ENCODE peak calls at places on chromosomes 7 and 10, in five cellular contexts. L, X, H, S and P are unnamed samples. For H3K4me1, the result is how much of the 10 kb centered on the place peaks cover.

GRCh38 chr10:124719213-124719851 is 24.8 kb downstream of the FAM53B start:
- DNase-seq in L (no peak), X (no peak), H (peak), S (peak), P (peak)

GRCh38 chr7:128954830-128955797 is 17.4 kb downstream of the IRF5 start:
- DNase-seq in L (no peak), X (no peak), H (peak), S (no peak), P (no peak)

GRCh38 chr10:129773359-129773990 is 190.6 kb downstream of the EBF3 start:
- DNase-seq in L (no peak), X (peak), H (no peak), S (no peak), P (no peak)

GRCh38 chr10:22704348-22705341 is 9.7 kb downstream of the PIP4K2A start:
- DNase-seq in L (no peak), X (no peak), H (no peak), S (no peak), P (no peak)

GRCh38 chr7:105580022-105580740 is 1.1 kb downstream of the EFCAB10 start:
- DNase-seq in L (no peak), X (no peak), H (no peak), S (no peak), P (no peak)

GRCh38 chr7:146961617-146962016 is 845.0 kb downstream of the CNTNAP2 start:
- DNase-seq in L (no peak), X (no peak), H (peak), S (peak), P (peak)

GRCh38 chr7:28957822-28958234 is 302 bp downstream of the TRIL start:
- DNase-seq in L (no peak), X (no peak), H (no peak), S (peak), P (no peak)

GRCh38 chr10:92208736-92209135 is 82.1 kb downstream of the CPEB3 start:
- DNase-seq in L (no peak), X (no peak), H (peak), S (no peak), P (peak)

GRCh38 chr7:94295805-94296204 is 98.9 kb upstream of the COL1A2 start:
- DNase-seq in L (no peak), X (no peak), H (peak), S (no peak), P (no peak)

GRCh38 chr7:152544971-152545619 is 109.3 kb upstream of the KMT2C start:
- DNase-seq in L (no peak), X (no peak), H (no peak), S (no peak), P (no peak)

GRCh38 chr10:46291817-46292572 is 5.2 kb downstream of the ANTXRL start:
- DNase-seq in L (no peak), X (peak), H (no peak), S (no peak), P (no peak)

GRCh38 chr7:30091431-30092386 is 43.1 kb upstream of the MTURN start:
- DNase-seq in L (no peak), X (no peak), H (peak), S (no peak), P (peak)

GRCh38 chr7:128796325-128796724 is 4.6 kb downstream of the CCDC136 start:
- DNase-seq in L (no peak), X (no peak), H (peak), S (no peak), P (no peak)

GRCh38 chr10:15122477-15123030 is 25.4 kb downstream of the RPP38 start:
- DNase-seq in L (no peak), X (no peak), H (no peak), S (no peak), P (no peak)

GRCh38 chr7:66138994-66139752 is 24.5 kb downstream of the CRCP start:
- DNase-seq in L (no peak), X (no peak), H (peak), S (no peak), P (no peak)

GRCh38 chr10:32692174-32692573 is 246.2 kb downstream of the CCDC7 start:
- DNase-seq in L (no peak), X (no peak), H (peak), S (no peak), P (peak)

GRCh38 chr7:14507617-14508016 is 394.9 kb downstream of the DGKB start:
- DNase-seq in L (no peak), X (no peak), H (peak), S (peak), P (peak)

GRCh38 chr7:100157334-100158228 is 942 bp downstream of the TRAPPC14 start:
- DNase-seq in L (no peak), X (no peak), H (peak), S (no peak), P (peak)

GRCh38 chr7:4730276-4730675 is 45.1 kb upstream of the AP5Z1 start:
- DNase-seq in L (no peak), X (no peak), H (no peak), S (no peak), P (no peak)

GRCh38 chr10:123913688-123914268 is 22.2 kb upstream of the CPXM2 start:
- DNase-seq in L (no peak), X (no peak), H (peak), S (peak), P (no peak)

GRCh38 chr7:149715476-149715875 is 57.9 kb downstream of the ZNF467 start:
- DNase-seq in L (no peak), X (no peak), H (no peak), S (no peak), P (no peak)

GRCh38 chr7:34603711-34604444 is 54.1 kb upstream of the NPSR1 start:
- DNase-seq in L (no peak), X (no peak), H (no peak), S (peak), P (no peak)

GRCh38 chr10:97916586-97916985 is 66.9 kb downstream of the GOLGA7B start:
- DNase-seq in L (no peak), X (no peak), H (no peak), S (peak), P (no peak)

GRCh38 chr7:6579446-6579845 is 2.2 kb downstream of the ZDHHC4 start:
- DNase-seq in L (no peak), X (no peak), H (no peak), S (no peak), P (no peak)

GRCh38 chr10:70115948-70116682 is 16.5 kb downstream of the AIFM2 start:
- DNase-seq in L (peak), X (peak), H (no peak), S (peak), P (no peak)

GRCh38 chr10:52466464-52466863 is 152.4 kb downstream of the DKK1 start:
- DNase-seq in L (no peak), X (no peak), H (no peak), S (no peak), P (no peak)

GRCh38 chr7:721619-722248 is 4.8 kb upstream of the DNAAF5 start:
- DNase-seq in L (no peak), X (no peak), H (no peak), S (no peak), P (no peak)

GRCh38 chr7:1693991-1694524 is 24.0 kb downstream of the ELFN1 start:
- DNase-seq in L (peak), X (peak), H (peak), S (no peak), P (no peak)

GRCh38 chr10:62264702-62265436 is 3.8 kb downstream of the RTKN2 start:
- DNase-seq in L (peak), X (no peak), H (peak), S (no peak), P (peak)

GRCh38 chr10:20767028-20767427 is 130.1 kb downstream of the NEBL start:
- DNase-seq in L (no peak), X (no peak), H (peak), S (no peak), P (peak)

GRCh38 chr10:62744136-62744535 is 60.4 kb upstream of the ADO start:
- DNase-seq in L (no peak), X (no peak), H (peak), S (no peak), P (no peak)

GRCh38 chr10:43814611-43815010 is 165.9 kb upstream of the ZNF32 start:
- DNase-seq in L (no peak), X (no peak), H (peak), S (no peak), P (no peak)

GRCh38 chr10:62046522-62047239 is 145.2 kb downstream of the ARID5B start:
- DNase-seq in L (no peak), X (no peak), H (peak), S (no peak), P (peak)

GRCh38 chr7:45663167-45663921 is 89.2 kb downstream of the ADCY1 start:
- DNase-seq in L (peak), X (no peak), H (no peak), S (no peak), P (no peak)

GRCh38 chr7:55573526-55573925 is 1.2 kb upstream of the VOPP1 start:
- DNase-seq in L (no peak), X (no peak), H (peak), S (no peak), P (no peak)

GRCh38 chr7:21883069-21883468 is 62.6 kb downstream of the CDCA7L start:
- DNase-seq in L (no peak), X (no peak), H (no peak), S (no peak), P (no peak)

GRCh38 chr7:148670807-148671206 is 27.9 kb upstream of the CUL1 start:
- DNase-seq in L (no peak), X (no peak), H (no peak), S (no peak), P (no peak)

GRCh38 chr7:11737723-11738122 is 94.3 kb downstream of the THSD7A start:
- DNase-seq in L (no peak), X (no peak), H (no peak), S (no peak), P (no peak)

GRCh38 chr7:50367570-50367969 is 63.1 kb downstream of the IKZF1 start:
- DNase-seq in L (no peak), X (no peak), H (no peak), S (no peak), P (no peak)

DNA sequence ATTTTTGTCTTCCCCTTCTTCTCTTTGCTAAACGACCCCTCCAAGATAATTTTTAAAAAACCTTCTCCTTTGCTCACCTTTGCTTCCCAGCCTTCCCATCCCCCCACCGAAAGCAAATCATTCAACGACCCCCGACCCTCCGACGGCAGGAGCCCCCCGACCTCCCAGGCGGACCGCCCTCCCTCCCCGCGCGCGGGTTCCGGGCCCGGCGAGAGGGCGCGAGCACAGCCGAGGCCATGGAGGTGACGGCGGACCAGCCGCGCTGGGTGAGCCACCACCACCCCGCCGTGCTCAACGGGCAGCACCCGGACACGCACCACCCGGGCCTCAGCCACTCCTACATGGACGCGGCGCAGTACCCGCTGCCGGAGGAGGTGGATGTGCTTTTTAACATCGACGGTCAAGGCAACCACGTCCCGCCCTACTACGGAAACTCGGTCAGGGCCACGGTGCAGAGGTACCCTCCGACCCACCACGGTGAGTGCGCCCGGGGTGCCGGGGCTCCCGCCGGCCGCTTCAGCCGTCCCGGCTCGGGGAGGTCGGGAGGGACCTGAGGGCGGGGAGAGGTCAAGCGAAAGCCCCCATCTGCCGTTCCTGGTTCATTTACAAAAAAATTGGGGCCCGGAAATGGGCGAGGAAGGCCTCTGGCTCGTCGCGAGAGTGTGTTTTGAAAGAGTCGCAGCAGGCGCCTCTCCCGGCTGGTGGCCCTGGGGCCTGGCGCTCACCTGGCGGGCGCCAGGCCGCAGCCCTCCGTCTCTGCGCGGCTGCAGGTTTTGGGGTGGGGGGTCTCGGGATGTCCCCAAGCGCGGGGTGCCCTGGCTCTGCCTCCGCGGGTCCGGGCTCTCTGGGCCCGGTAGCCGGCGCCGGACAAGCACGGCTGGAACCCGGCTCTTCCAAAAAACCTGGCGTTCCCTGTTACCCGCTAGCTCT is 1.2 kb downstream of the GATA3 start:
- DNase-seq in L (peak), X (peak), H (no peak), S (no peak), P (no peak)
- H3K4me1 ChIP-seq in L (under half), X (under half), H (under half), S (under half), P (under half)

GRCh38 chr10:1022413-1022812 is 3.2 kb downstream of the IDI2 start:
- DNase-seq in L (no peak), X (no peak), H (no peak), S (peak), P (no peak)
- H3K27ac ChIP-seq in L (no peak), X (no peak), H (no peak), S (no peak), P (no peak)

GRCh38 chr10:72333111-72334012 is 21.4 kb downstream of the DNAJB12 start:
- DNase-seq in L (no peak), X (no peak), H (no peak), S (no peak), P (no peak)

GRCh38 chr10:72331575-72332422 is 22.9 kb downstream of the DNAJB12 start:
- DNase-seq in L (peak), X (peak), H (peak), S (peak), P (peak)

GRCh38 chr10:72334832-72335393 is 19.8 kb downstream of the DNAJB12 start:
- DNase-seq in L (no peak), X (peak), H (peak), S (peak), P (peak)

GRCh38 chr10:72334196-72334831 is 20.4 kb downstream of the DNAJB12 start:
- DNase-seq in L (peak), X (no peak), H (peak), S (no peak), P (no peak)

DNA sequence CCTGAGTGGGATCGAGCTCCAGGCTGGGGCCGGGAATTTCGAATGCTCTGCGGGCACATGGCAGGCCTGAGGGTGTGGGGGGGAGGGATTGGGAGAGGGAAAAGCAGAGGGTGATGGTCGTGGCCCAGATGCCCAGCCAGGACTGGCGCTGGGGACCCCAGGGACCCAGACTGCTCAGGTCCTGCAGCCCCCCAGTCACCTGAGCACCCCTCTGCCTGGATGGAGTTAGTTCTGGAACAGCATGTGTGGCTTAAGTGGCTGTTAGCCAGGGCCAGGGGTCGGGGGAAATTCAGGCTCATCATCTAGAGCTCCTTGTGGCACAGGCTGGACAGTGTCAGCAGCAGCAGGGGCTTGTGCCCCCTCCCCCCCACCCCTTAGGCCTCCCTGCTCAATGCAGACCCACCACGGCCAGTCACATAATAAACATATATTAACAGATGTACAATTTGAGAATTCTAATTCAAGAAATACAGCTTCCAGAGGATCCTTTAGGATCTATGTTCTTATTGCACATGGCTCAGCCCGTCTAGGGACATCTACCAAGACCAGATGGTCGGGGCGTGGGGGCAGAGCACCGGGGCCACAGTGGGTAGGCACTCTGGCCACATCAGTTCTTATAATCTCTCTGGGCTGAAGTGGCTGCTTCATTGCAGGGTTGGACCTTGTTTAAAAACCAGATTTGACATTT is 22.2 kb downstream of the DNAJB12 start:
- DNase-seq in L (no peak), X (no peak), H (no peak), S (no peak), P (no peak)
- H3K4me1 ChIP-seq in L (half or more), X (under half), H (half or more), S (half or more), P (under half)

GRCh38 chr10:95277614-95278013 is 13.2 kb downstream of the PDLIM1 start:
- DNase-seq in L (no peak), X (no peak), H (no peak), S (no peak), P (no peak)
- H3K27ac ChIP-seq in L (no peak), X (no peak), H (no peak), S (peak), P (no peak)

DNA sequence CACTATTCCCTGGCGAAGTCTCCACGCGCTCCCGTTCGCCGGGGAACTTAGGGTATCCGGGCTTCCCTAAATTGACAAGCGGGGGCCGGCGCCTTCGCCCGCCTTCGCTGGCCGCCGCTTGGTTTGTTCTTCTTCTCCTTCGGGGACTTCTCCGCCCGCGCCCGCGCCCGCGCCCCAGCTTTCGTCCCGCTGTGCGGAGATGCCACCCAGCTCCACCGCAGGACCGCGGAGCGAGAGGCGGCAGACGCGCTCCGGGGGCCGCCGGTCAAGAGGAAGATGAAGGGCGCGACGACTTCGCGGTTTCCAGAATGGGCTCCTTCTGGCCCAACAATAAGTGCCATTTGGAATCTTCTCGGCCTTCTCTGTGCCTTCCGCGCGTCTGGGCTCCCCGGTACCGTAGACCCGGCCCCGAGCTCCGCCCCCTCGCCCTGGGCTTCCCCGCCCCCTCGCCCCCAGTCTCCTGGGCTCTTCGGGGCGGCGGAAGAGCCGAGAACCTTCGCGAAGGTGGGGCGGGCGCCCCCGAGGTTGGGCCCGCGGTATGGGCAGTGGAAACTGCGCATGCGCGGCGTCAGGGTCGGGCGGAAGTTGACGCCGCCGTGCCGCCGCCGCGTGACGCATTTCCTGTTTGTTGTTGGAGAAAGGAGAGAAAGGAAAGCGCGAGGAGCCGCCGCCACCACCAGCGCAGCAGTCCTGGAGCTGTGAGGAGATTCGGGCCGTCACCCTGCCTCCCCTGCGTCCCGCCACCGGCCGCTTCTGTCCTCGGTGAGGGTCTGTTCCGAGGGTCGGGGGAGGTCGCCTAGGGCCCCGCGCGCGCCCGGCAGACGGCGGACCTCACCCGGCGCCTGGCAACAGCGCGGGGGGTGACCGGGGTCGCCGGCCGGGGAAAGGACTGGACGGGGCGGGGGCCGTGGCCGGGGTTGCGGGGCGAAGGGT is at the start of gene DNAJB6:
- DNase-seq in L (peak), X (peak), H (peak), S (peak), P (peak)
- H3K4me1 ChIP-seq in L (under half), X (under half), H (under half), S (under half), P (under half)

GRCh38 chr10:120854388-120854787 is 3.2 kb downstream of the WDR11 start:
- DNase-seq in L (no peak), X (no peak), H (no peak), S (no peak), P (no peak)

DNA sequence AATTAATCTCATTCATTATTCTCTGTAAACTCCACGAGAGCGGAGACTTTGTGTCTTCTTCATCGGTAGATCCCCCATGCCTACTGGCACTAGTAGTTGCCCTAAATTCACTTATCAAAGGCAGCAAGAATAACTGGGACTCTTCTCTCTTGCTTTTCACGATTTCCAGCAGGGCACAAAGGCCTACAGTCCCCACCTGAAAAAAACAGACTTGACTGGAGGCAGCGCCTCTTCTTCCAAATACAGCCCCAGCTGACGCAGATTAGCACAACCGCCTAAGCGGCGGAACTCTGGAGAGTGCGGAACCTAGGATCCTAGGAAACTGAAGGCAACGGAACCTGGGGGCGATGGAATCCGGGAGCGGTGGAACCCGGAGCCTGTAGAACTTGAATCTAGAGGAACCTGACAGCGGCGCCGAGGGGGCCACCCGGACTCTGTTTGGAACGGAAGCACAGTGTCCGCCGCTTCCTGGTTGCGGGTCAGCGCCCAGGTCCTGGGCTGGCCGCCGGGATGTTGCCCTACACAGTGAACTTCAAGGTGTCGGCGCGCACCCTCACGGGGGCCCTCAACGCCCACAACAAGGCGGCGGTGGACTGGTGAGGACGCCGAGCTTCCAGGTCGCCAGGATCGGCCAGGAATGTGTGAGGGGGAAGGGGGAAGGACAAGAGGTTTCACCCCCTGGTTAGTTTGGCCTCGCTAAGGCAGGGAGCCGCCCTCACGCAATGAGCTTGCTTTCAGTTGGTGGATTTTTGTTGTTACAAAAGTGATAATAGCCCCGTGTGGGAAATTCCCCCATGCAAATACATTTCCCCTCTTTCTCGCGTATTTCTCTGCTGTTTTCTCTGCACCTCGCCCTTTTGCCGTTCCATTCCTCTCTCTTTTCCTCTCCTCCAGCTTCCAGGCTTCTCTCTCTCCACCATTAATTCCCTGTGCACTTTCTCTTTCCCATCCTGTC is at the start of gene WDR11:
- DNase-seq in L (peak), X (peak), H (peak), S (peak), P (peak)
- H3K27ac ChIP-seq in L (no peak), X (no peak), H (peak), S (peak), P (peak)